ENCODE peak calls at places on chromosomes 1 and 21, in four cellular contexts. One of them, this sample, is unnamed.

GRCh38 chr1:17957588-17958267 is 149.9 kb upstream of the IGSF21 start:
- DNase-seq in thoracic aorta: no peak
- DNase-seq in WTC11: no peak
- DNase-seq in dorsolateral prefrontal cortex: no peak
- DNase-seq in this sample: no peak

GRCh38 chr21:15592271-15592860 is 137.4 kb upstream of the USP25 start:
- DNase-seq in thoracic aorta: no peak
- DNase-seq in WTC11: no peak
- DNase-seq in dorsolateral prefrontal cortex: no peak
- DNase-seq in this sample: no peak

GRCh38 chr1:55144886-55145285 is 70.3 kb downstream of the USP24 start:
- DNase-seq in thoracic aorta: no peak
- DNase-seq in WTC11: no peak
- DNase-seq in dorsolateral prefrontal cortex: no peak
- DNase-seq in this sample: no peak

GRCh38 chr1:114207635-114208034 is 54.0 kb upstream of the SYT6 start:
- DNase-seq in thoracic aorta: no peak
- DNase-seq in WTC11: no peak
- DNase-seq in dorsolateral prefrontal cortex: no peak
- DNase-seq in this sample: no peak

GRCh38 chr1:117339866-117340357 is 27.3 kb upstream of the MAN1A2 start:
- DNase-seq in thoracic aorta: no peak
- DNase-seq in WTC11: no peak
- DNase-seq in dorsolateral prefrontal cortex: peak; percentile 46
- DNase-seq in this sample: no peak

GRCh38 chr1:232990176-232990723 is 39.8 kb downstream of the NTPCR start:
- DNase-seq in thoracic aorta: no peak
- DNase-seq in WTC11: no peak
- DNase-seq in dorsolateral prefrontal cortex: no peak
- DNase-seq in this sample: no peak

GRCh38 chr1:111707906-111708305 is 31.3 kb downstream of the INKA2 start:
- DNase-seq in thoracic aorta: no peak
- DNase-seq in WTC11: no peak
- DNase-seq in dorsolateral prefrontal cortex: no peak
- DNase-seq in this sample: no peak

GRCh38 chr1:58893257-58893869 is 109.5 kb upstream of the JUN start:
- DNase-seq in thoracic aorta: no peak
- DNase-seq in WTC11: no peak
- DNase-seq in dorsolateral prefrontal cortex: no peak
- DNase-seq in this sample: no peak

GRCh38 chr1:178282949-178283367 is 189.1 kb downstream of the RASAL2 start:
- DNase-seq in thoracic aorta: no peak
- DNase-seq in WTC11: no peak
- DNase-seq in dorsolateral prefrontal cortex: no peak
- DNase-seq in this sample: no peak

GRCh38 chr1:158013840-158014520 is 20.5 kb downstream of the KIRREL1 start:
- DNase-seq in thoracic aorta: no peak
- DNase-seq in WTC11: no peak
- DNase-seq in dorsolateral prefrontal cortex: no peak
- DNase-seq in this sample: no peak

GRCh38 chr1:211579434-211580302 is 707 bp upstream of the SLC30A1 start:
- DNase-seq in thoracic aorta: peak; percentile 45
- DNase-seq in WTC11: no peak
- DNase-seq in dorsolateral prefrontal cortex: peak; percentile 57
- DNase-seq in this sample: no peak

GRCh38 chr1:163275222-163275621 is 46.5 kb upstream of the NUF2 start:
- DNase-seq in thoracic aorta: no peak
- DNase-seq in WTC11: no peak
- DNase-seq in dorsolateral prefrontal cortex: no peak
- DNase-seq in this sample: no peak

GRCh38 chr1:93556291-93556690 is 108.4 kb downstream of the FNBP1L start:
- DNase-seq in thoracic aorta: no peak
- DNase-seq in WTC11: no peak
- DNase-seq in dorsolateral prefrontal cortex: no peak
- DNase-seq in this sample: no peak

GRCh38 chr1:208242829-208243521 is 1.2 kb downstream of the PLXNA2 start:
- DNase-seq in thoracic aorta: no peak
- DNase-seq in WTC11: peak; percentile 42
- DNase-seq in dorsolateral prefrontal cortex: no peak
- DNase-seq in this sample: no peak

GRCh38 chr1:96374076-96374762 is 347.4 kb upstream of the PTBP2 start:
- DNase-seq in thoracic aorta: no peak
- DNase-seq in WTC11: no peak
- DNase-seq in dorsolateral prefrontal cortex: no peak
- DNase-seq in this sample: no peak

GRCh38 chr1:174768516-174768915 is 231.2 kb upstream of the CACYBP start:
- DNase-seq in thoracic aorta: no peak
- DNase-seq in WTC11: no peak
- DNase-seq in dorsolateral prefrontal cortex: no peak
- DNase-seq in this sample: no peak

GRCh38 chr1:89932598-89933364 is 62.1 kb upstream of the ZNF326 start:
- DNase-seq in thoracic aorta: no peak
- DNase-seq in WTC11: no peak
- DNase-seq in dorsolateral prefrontal cortex: no peak
- DNase-seq in this sample: no peak

GRCh38 chr1:26408604-26409003 is 2.0 kb upstream of the LIN28A start:
- DNase-seq in thoracic aorta: no peak
- DNase-seq in WTC11: peak; percentile 90
- DNase-seq in dorsolateral prefrontal cortex: peak; percentile 60
- DNase-seq in this sample: peak; percentile 95

GRCh38 chr1:85027242-85027983 is 20.9 kb downstream of the MCOLN3 start:
- DNase-seq in thoracic aorta: no peak
- DNase-seq in WTC11: no peak
- DNase-seq in dorsolateral prefrontal cortex: no peak
- DNase-seq in this sample: no peak

GRCh38 chr1:92754000-92754787 is 30.7 kb downstream of the EVI5 start:
- DNase-seq in thoracic aorta: no peak
- DNase-seq in WTC11: no peak
- DNase-seq in dorsolateral prefrontal cortex: no peak
- DNase-seq in this sample: no peak

GRCh38 chr1:37267111-37267835 is 207.1 kb upstream of the ZC3H12A start:
- DNase-seq in thoracic aorta: no peak
- DNase-seq in WTC11: no peak
- DNase-seq in dorsolateral prefrontal cortex: peak; percentile 34
- DNase-seq in this sample: no peak

GRCh38 chr1:155218854-155219591 is 10.5 kb downstream of the MTX1 start:
- DNase-seq in thoracic aorta: no peak
- DNase-seq in WTC11: no peak
- DNase-seq in dorsolateral prefrontal cortex: peak; percentile 85
- DNase-seq in this sample: no peak

GRCh38 chr1:97297611-97298010 is 576.0 kb downstream of the PTBP2 start:
- DNase-seq in thoracic aorta: no peak
- DNase-seq in WTC11: no peak
- DNase-seq in dorsolateral prefrontal cortex: no peak
- DNase-seq in this sample: no peak

GRCh38 chr1:156805766-156806511 is 10.7 kb downstream of the SH2D2A start:
- DNase-seq in thoracic aorta: no peak
- DNase-seq in WTC11: no peak
- DNase-seq in dorsolateral prefrontal cortex: no peak
- DNase-seq in this sample: no peak

GRCh38 chr1:110150330-110151174 is at the start of gene SLC6A17:
- DNase-seq in thoracic aorta: no peak
- DNase-seq in WTC11: peak; percentile 63
- DNase-seq in dorsolateral prefrontal cortex: peak; percentile 78
- DNase-seq in this sample: no peak

DNA sequence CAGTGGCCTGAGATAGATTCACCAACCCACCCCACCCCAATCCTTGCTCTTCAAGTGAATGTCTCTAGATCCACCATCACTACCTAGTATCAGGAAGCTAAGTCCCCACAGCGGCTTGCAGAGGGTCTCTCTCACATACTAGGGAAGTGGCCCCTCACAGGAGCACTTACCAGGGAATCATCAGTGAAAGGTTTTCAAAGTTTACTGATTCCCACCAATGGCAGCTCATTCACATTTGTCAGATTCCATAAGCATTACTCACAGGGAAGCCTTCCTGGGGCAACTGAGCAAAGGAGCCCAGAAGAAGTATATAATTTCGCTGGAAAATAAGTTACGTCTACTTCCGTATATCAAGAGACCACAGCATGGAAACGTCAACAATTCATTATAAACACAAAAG is 120.8 kb downstream of the GREM2 start:
- DNase-seq in thoracic aorta: no peak
- DNase-seq in WTC11: no peak
- DNase-seq in dorsolateral prefrontal cortex: no peak
- DNase-seq in this sample: no peak
- TF ChIP-seq CTCF in thoracic aorta: no peak
- TF ChIP-seq CTCF in WTC11: no peak
- TF ChIP-seq CTCF in dorsolateral prefrontal cortex: no peak
- TF ChIP-seq CTCF in this sample: no peak

GRCh38 chr21:34857874-34858273 is 189.1 kb downstream of the CLIC6 start:
- DNase-seq in thoracic aorta: no peak
- DNase-seq in WTC11: no peak
- DNase-seq in dorsolateral prefrontal cortex: no peak
- DNase-seq in this sample: no peak
- TF ChIP-seq CTCF in thoracic aorta: no peak
- TF ChIP-seq CTCF in WTC11: no peak
- TF ChIP-seq CTCF in dorsolateral prefrontal cortex: no peak
- TF ChIP-seq CTCF in this sample: peak; percentile 21

DNA sequence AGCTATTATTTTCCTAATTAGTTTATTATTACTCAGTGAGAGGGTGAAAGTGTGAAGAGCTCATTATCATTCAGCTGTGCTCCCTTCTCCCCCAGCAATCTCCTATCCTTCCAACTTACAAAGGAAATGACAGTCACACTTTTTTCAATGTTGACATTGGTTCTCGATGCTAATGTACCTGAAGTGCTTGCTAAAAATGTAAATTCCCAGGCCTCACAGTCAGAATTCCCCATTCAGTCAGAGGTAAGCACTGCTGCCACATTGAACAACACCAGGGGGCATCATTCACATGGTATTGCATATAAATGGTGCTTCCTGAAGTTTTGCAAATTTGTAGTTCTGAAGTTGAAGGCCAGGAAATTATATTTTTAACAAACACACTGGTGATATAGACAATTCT is 132.7 kb upstream of the FOXD3 start:
- DNase-seq in thoracic aorta: no peak
- DNase-seq in WTC11: peak; percentile 52
- DNase-seq in dorsolateral prefrontal cortex: no peak
- DNase-seq in this sample: no peak
- TF ChIP-seq CTCF in thoracic aorta: no peak
- TF ChIP-seq CTCF in WTC11: peak; percentile 33
- TF ChIP-seq CTCF in dorsolateral prefrontal cortex: no peak
- TF ChIP-seq CTCF in this sample: no peak

GRCh38 chr1:166700696-166701095 is 138.6 kb upstream of the POGK start:
- DNase-seq in thoracic aorta: no peak
- DNase-seq in WTC11: no peak
- DNase-seq in dorsolateral prefrontal cortex: no peak
- DNase-seq in this sample: no peak
- TF ChIP-seq CTCF in thoracic aorta: no peak
- TF ChIP-seq CTCF in WTC11: no peak
- TF ChIP-seq CTCF in dorsolateral prefrontal cortex: no peak
- TF ChIP-seq CTCF in this sample: no peak

DNA sequence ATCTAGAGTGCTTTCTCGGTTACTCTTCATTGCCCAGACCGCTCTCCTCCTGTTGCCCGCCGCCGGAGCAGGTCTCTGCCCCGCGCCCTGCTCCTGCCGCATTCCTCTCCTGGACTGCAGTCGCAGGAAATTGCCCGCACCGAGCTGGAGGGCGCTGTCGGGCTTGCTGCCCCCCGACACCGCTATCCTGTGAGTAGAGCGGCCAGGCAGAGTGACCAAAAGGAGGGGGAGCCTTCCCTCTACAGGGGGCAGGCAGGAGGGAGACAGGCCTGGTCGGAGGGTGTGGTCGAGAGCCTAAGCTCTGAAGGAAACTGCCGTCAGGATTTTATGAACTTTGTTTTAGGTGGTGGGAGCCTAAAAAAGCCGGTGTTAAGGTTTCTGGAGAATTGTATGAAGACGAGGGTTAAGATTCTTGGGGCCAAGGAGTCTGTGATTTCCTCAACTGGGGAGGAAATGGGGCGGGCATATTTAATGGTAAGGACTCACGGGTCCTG is 506 bp downstream of the LRIG2 start:
- DNase-seq in thoracic aorta: no peak
- DNase-seq in WTC11: peak; percentile 81
- DNase-seq in dorsolateral prefrontal cortex: no peak
- DNase-seq in this sample: peak; percentile 45
- TF ChIP-seq CTCF in thoracic aorta: no peak
- TF ChIP-seq CTCF in WTC11: no peak
- TF ChIP-seq CTCF in dorsolateral prefrontal cortex: no peak
- TF ChIP-seq CTCF in this sample: no peak

DNA sequence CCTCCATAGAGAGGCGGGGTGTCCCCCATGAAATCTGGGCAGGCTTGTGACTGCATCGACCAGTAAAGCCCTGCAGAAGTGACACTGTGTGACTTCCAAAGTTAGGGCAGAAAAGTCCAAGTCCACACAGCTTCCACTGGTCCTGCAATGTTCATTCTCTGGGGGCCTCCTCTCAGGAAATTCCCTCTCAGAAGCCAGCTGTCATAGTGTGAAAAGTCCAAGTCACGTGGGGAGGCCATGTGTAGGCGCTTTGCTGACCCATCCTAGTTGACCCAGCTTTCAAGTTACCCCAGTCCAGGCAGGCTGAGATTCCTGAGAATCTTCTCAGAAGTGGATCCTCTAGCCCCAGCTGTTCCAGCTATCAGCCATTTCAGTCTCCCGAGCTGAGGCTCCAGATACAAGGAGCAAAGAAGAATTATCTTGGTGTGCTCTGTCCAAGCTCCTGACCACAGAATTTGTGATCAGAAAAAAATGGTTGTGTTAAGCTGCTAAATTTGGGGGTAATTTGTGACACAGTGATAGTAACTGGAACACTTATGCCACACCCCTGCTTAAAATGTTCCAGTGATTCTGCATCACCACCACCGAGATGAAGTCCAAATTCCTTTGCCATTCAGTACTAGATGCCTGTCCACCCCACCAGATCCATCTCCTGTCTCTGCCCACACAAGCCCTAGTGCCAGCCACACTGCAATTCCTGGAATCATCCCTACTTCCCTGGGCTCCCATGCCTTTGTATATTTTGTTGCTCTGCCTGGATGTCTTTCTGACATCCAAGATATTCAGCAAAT is 2.6 kb upstream of the STUM start:
- DNase-seq in thoracic aorta: no peak
- DNase-seq in WTC11: no peak
- DNase-seq in dorsolateral prefrontal cortex: no peak
- DNase-seq in this sample: no peak
- TF ChIP-seq CTCF in thoracic aorta: no peak
- TF ChIP-seq CTCF in WTC11: no peak
- TF ChIP-seq CTCF in dorsolateral prefrontal cortex: no peak
- TF ChIP-seq CTCF in this sample: no peak

GRCh38 chr1:228226956-228227791 is 19.3 kb downstream of the OBSCN start:
- DNase-seq in thoracic aorta: no peak
- DNase-seq in WTC11: no peak
- DNase-seq in dorsolateral prefrontal cortex: no peak
- DNase-seq in this sample: no peak
- TF ChIP-seq CTCF in thoracic aorta: no peak
- TF ChIP-seq CTCF in WTC11: no peak
- TF ChIP-seq CTCF in dorsolateral prefrontal cortex: no peak
- TF ChIP-seq CTCF in this sample: no peak

DNA sequence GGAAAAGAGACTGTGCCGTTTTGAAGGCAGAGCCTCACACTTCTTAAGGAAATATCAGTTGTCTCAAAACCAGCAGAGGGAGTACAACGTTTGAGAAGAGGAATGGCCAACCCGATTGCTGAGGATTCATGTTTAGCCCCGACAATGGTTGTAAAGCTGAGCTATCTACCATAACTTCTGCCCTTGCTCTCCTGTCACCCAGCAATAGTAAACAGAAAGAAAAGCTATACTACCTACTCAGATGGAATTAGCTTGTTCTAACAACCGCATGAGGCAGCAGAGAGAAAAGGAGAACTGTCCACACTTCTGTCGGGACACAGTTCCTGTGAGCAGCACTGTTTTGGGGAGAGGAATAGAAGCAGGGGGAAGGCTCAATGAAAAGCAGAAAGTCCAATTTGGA is 91.2 kb downstream of the SLC45A1 start:
- DNase-seq in thoracic aorta: no peak
- DNase-seq in WTC11: no peak
- DNase-seq in dorsolateral prefrontal cortex: no peak
- DNase-seq in this sample: no peak
- TF ChIP-seq CTCF in thoracic aorta: peak; percentile 27
- TF ChIP-seq CTCF in WTC11: no peak
- TF ChIP-seq CTCF in dorsolateral prefrontal cortex: peak; percentile 40
- TF ChIP-seq CTCF in this sample: no peak